ENCODE peak calls at places on chromosome 22, in five cellular contexts. N is lower lobe of right lung, T is fibroblast of lung, W is A549, G is PC-9. F is an unnamed sample.

GRCh38 chr22:17077255-17077654 is 7.5 kb upstream of the IL17RA start:
- DNase-seq in T (peak; percentile 26), W (no peak), G (no peak), N (no peak), F (no peak)

GRCh38 chr22:24402460-24403192 is 24.8 kb upstream of the ADORA2A start:
- DNase-seq in W (peak; percentile 60), N (no peak), T (peak; percentile 86), G (peak; percentile 97), F (peak; percentile 76)

GRCh38 chr22:31210830-31211503 is 1.1 kb upstream of the LIMK2 start:
- DNase-seq in W (no peak), G (no peak), T (no peak), N (no peak), F (no peak)

GRCh38 chr22:44341431-44342346 is 28.9 kb upstream of the SHISAL1 start:
- DNase-seq in G (no peak), T (peak; percentile 36), N (no peak), W (no peak), F (no peak)

GRCh38 chr22:28051787-28052356 is 132.8 kb upstream of the PITPNB start:
- DNase-seq in T (peak; percentile 73), N (no peak), G (no peak), W (peak; percentile 21), F (peak; percentile 75)

GRCh38 chr22:21078916-21079315 is 33.2 kb downstream of the LRRC74B start:
- DNase-seq in W (no peak), G (no peak), T (no peak), N (no peak), F (no peak)

GRCh38 chr22:23181763-23182288 is 1.5 kb downstream of the BCR start:
- DNase-seq in T (no peak), W (no peak), N (no peak), G (no peak), F (no peak)

GRCh38 chr22:26068571-26068970 is 100.7 kb upstream of the SEZ6L start:
- DNase-seq in T (no peak), N (no peak), W (no peak), G (no peak), F (no peak)

GRCh38 chr22:30314918-30315317 is 11.8 kb downstream of the TBC1D10A start:
- DNase-seq in N (no peak), G (no peak), W (no peak), T (no peak), F (no peak)

GRCh38 chr22:22968366-22968765 is 80.8 kb downstream of the IGLL5 start:
- DNase-seq in W (no peak), N (no peak), G (no peak), T (no peak), F (no peak)

GRCh38 chr22:23236026-23236425 is 55.7 kb downstream of the BCR start:
- DNase-seq in N (no peak), W (no peak), T (no peak), G (no peak), F (no peak)

GRCh38 chr22:30837531-30837930 is 131.0 kb downstream of the MORC2 start:
- DNase-seq in N (no peak), W (no peak), G (no peak), T (no peak), F (no peak)

GRCh38 chr22:30279389-30279788 is 9.9 kb downstream of the CASTOR1 start:
- DNase-seq in T (no peak), N (peak; percentile 90), G (no peak), W (no peak), F (no peak)

GRCh38 chr22:18088825-18089568 is 11.2 kb downstream of the PEX26 start:
- DNase-seq in G (no peak), N (no peak), T (no peak), W (no peak), F (peak; percentile 66)

GRCh38 chr22:29765905-29766631 is 739 bp downstream of the ZMAT5 start:
- DNase-seq in W (no peak), N (no peak), T (no peak), G (no peak), F (peak; percentile 60)

GRCh38 chr22:44192098-44192810 is 11.5 kb downstream of the PARVG start:
- DNase-seq in W (no peak), N (peak; percentile 72), G (peak; percentile 64), T (peak; percentile 7), F (peak; percentile 13)

GRCh38 chr22:28105396-28105795 is 186.3 kb upstream of the PITPNB start:
- DNase-seq in W (no peak), G (no peak), N (no peak), T (no peak), F (no peak)

GRCh38 chr22:43228330-43228729 is 41.4 kb upstream of the TTLL12 start:
- DNase-seq in G (no peak), W (peak; percentile 35), T (peak; percentile 15), N (no peak), F (peak; percentile 31)

GRCh38 chr22:22866381-22867111 is 21.1 kb upstream of the IGLL5 start:
- DNase-seq in T (peak; percentile 18), G (no peak), W (no peak), N (no peak), F (no peak)

GRCh38 chr22:28950567-28951411 is 67.4 kb downstream of the ZNRF3 start:
- DNase-seq in T (no peak), N (no peak), W (no peak), G (no peak), F (no peak)

GRCh38 chr22:48576333-48577013 is 1251.2 kb downstream of the BRD1 start:
- DNase-seq in N (peak; percentile 37), T (no peak), G (no peak), W (peak; percentile 41), F (no peak)
- H3K4me3 ChIP-seq in N (peak overlapping the region; percentile 25), T (no peak overlapping the region), G (no peak overlapping the region), W (peak overlapping the region; percentile 52), F (no peak overlapping the region)

GRCh38 chr22:48152916-48153315 is 1390.5 kb downstream of the TBC1D22A start:
- DNase-seq in G (no peak), N (no peak), W (no peak), T (no peak), F (no peak)

GRCh38 chr22:48153726-48154125 is 1391.3 kb downstream of the TBC1D22A start:
- DNase-seq in G (no peak), T (no peak), N (no peak), W (no peak), F (peak; percentile 87)

GRCh38 chr22:48155446-48155845 is 1393.0 kb downstream of the TBC1D22A start:
- DNase-seq in T (no peak), W (no peak), G (no peak), N (no peak), F (no peak)

GRCh38 chr22:48154943-48155240 is 1392.4 kb downstream of the TBC1D22A start:
- DNase-seq in G (no peak), N (no peak), T (no peak), W (no peak), F (no peak)

GRCh38 chr22:48154169-48154942 is 1391.9 kb downstream of the TBC1D22A start:
- DNase-seq in T (no peak), G (no peak), N (no peak), W (no peak), F (no peak)
- H3K4me1 ChIP-seq in T (no peaks in the 10 kb centered on the region), G (no peaks in the 10 kb centered on the region), N (no peaks in the 10 kb centered on the region), W (no peaks in the 10 kb centered on the region), F (peaks cover 9% of the 10 kb centered on the region)

DNA sequence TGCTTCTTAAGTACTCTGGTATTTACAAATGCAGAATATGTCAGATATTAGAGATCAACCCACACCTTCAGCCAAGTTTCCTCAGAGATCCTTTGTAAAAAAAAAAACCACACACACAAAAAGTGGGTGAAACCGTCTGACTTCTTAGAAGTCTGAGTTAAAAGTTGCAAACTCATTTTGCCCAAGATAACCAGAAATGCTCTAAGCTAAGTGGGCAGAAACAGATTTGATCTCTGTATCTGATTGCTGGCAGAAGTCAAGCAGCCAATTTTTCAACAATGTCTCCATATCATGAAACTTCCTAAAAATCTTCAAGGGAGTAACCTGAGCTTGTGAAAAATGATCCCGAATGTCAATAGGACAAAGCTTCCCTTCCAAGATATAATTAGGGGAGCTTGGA is 28.7 kb upstream of the ATXN10 start:
- DNase-seq in N (no peak), T (no peak), G (no peak), W (no peak), F (no peak)
- H3K4me3 ChIP-seq in N (no peak overlapping the region), T (no peak overlapping the region), G (no peak overlapping the region), W (no peak overlapping the region), F (no peak overlapping the region)

GRCh38 chr22:46574993-46575914 is 37.8 kb upstream of the CELSR1 start:
- DNase-seq in T (no peak), N (peak; percentile 51), G (peak; percentile 96), W (peak; percentile 32), F (peak; percentile 61)

GRCh38 chr22:46577361-46578249 is 40.2 kb upstream of the CELSR1 start:
- DNase-seq in G (no peak), W (no peak), N (peak; percentile 60), T (no peak), F (no peak)

GRCh38 chr22:46578251-46578823 is 40.9 kb upstream of the CELSR1 start:
- DNase-seq in N (peak; percentile 46), T (no peak), W (no peak), G (no peak), F (no peak)

GRCh38 chr22:46575915-46576555 is 38.6 kb upstream of the CELSR1 start:
- DNase-seq in W (no peak), T (no peak), N (peak; percentile 75), G (peak; percentile 52), F (peak; percentile 38)

DNA sequence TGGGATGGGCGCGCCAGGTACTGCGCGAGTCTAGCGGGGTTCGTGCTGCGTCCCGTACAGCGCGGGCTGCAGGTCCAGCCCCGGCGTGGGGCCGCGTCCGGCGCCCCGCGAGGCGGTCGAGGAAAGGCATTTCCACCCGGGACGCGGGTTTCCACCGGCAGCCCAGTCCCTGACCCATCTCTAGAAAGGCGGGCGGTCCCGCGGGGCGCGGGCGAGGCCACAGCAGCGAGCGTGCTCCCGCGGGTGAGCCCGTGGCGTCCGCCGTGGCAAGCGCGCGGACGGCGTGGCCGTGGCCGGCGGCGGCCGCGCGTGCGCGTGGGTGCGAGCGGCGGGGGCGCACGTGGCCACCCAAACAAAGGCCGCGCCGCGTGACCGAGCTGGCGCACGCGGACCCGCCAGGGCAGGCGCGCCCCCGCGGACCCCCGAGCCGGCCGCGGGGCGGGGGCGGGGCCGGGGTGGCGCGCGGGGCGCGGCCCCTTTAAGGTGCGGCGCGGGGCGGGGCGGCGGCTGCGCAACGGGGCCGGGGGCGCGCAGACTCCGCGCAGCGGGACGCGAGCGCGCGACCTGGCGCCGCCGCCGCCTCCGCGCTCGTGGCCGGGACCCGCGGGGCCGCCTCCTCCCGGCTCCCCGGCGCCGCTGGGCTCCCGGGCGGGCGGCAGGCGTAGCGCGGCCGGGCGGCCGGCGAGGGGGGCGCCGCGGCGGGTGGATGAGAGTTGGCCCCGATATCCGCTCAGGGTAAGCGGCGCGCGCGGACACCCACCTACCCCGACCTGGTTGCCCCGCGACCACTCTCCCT is 39.3 kb upstream of the CELSR1 start:
- DNase-seq in W (peak; percentile 23), G (no peak), N (peak; percentile 70), T (peak; percentile 42), F (peak; percentile 73)
- H3K4me1 ChIP-seq in W (peaks cover 50% of the 10 kb centered on the region), G (peaks cover 45% of the 10 kb centered on the region), N (peaks cover 59% of the 10 kb centered on the region), T (no peaks in the 10 kb centered on the region), F (peaks cover 59% of the 10 kb centered on the region)